ENCODE peak calls at places on chromosomes 12 and 14, in ten cellular contexts. N, H, S, Z, E, T, C, P, X and W are unnamed samples.

GRCh38 chr14:91413547-91414474 is 3.8 kb downstream of the CCDC88C start:
- DNase-seq in N (no peak), H (peak), S (no peak), Z (no peak), E (no peak), T (no peak), C (no peak), P (no peak), X (peak), W (no peak)

GRCh38 chr12:127717293-127717692 is 549.7 kb upstream of the TMEM132C start:
- DNase-seq in N (no peak), H (no peak), S (no peak), Z (no peak), E (no peak), T (no peak), C (no peak), P (no peak), X (no peak), W (no peak)

GRCh38 chr14:23449314-23449713 is 13.9 kb upstream of the MYH7 start:
- DNase-seq in N (no peak), H (no peak), S (no peak), Z (no peak), E (no peak), T (no peak), C (no peak), P (no peak), X (no peak), W (no peak)

GRCh38 chr14:104210548-104211195 is 72.3 kb downstream of the KIF26A start:
- DNase-seq in N (peak), H (no peak), S (no peak), Z (no peak), E (no peak), T (no peak), C (no peak), P (no peak), X (no peak), W (no peak)

GRCh38 chr12:109966531-109966930 is 29.6 kb downstream of the GIT2 start:
- DNase-seq in N (no peak), H (no peak), S (no peak), Z (no peak), E (no peak), T (no peak), C (no peak), P (no peak), X (no peak), W (no peak)

GRCh38 chr12:124648710-124649384 is 81.4 kb upstream of the NCOR2 start:
- DNase-seq in N (no peak), H (no peak), S (no peak), Z (no peak), E (no peak), T (no peak), C (no peak), P (no peak), X (no peak), W (no peak)

GRCh38 chr12:131530427-131530826 is 180.5 kb upstream of the SFSWAP start:
- DNase-seq in N (no peak), H (no peak), S (no peak), Z (no peak), E (no peak), T (no peak), C (no peak), P (no peak), X (no peak), W (no peak)

GRCh38 chr12:78229491-78230209 is 399.0 kb downstream of the NAV3 start:
- DNase-seq in N (no peak), H (no peak), S (peak), Z (peak), E (peak), T (no peak), C (peak), P (no peak), X (no peak), W (peak)

GRCh38 chr12:69161835-69162234 is 77.5 kb upstream of the CPSF6 start:
- DNase-seq in N (no peak), H (peak), S (peak), Z (no peak), E (no peak), T (no peak), C (no peak), P (no peak), X (peak), W (peak)

GRCh38 chr14:51607677-51608076 is 44.0 kb upstream of the FRMD6 start:
- DNase-seq in N (no peak), H (no peak), S (no peak), Z (no peak), E (no peak), T (no peak), C (no peak), P (no peak), X (no peak), W (no peak)

GRCh38 chr14:33512201-33512600 is 438.7 kb downstream of the EGLN3 start:
- DNase-seq in N (no peak), H (no peak), S (peak), Z (no peak), E (no peak), T (no peak), C (no peak), P (no peak), X (no peak), W (no peak)

GRCh38 chr12:47777741-47778558 is 4.9 kb downstream of the SLC48A1 start:
- DNase-seq in N (no peak), H (no peak), S (peak), Z (no peak), E (no peak), T (no peak), C (peak), P (peak), X (no peak), W (no peak)

GRCh38 chr14:59631237-59631636 is 54.6 kb upstream of the CCDC175 start:
- DNase-seq in N (no peak), H (no peak), S (peak), Z (no peak), E (no peak), T (no peak), C (no peak), P (no peak), X (peak), W (no peak)

GRCh38 chr14:101598571-101599233 is 37.4 kb downstream of the DIO3 start:
- DNase-seq in N (no peak), H (no peak), S (no peak), Z (no peak), E (no peak), T (no peak), C (no peak), P (no peak), X (no peak), W (no peak)

GRCh38 chr12:111558107-111558376 is 41.1 kb downstream of the ATXN2 start:
- DNase-seq in N (no peak), H (no peak), S (no peak), Z (no peak), E (no peak), T (no peak), C (no peak), P (no peak), X (no peak), W (no peak)

GRCh38 chr12:131929530-131930456 is 717 bp downstream of the PUS1 start:
- DNase-seq in N (no peak), H (no peak), S (peak), Z (no peak), E (peak), T (peak), C (no peak), P (no peak), X (no peak), W (no peak)